ENCODE peak calls at places on chromosomes 5 and 9, in eight cellular contexts. One of them, this sample, is unnamed.

GRCh38 chr9:113578877-113579269 is 115.3 kb downstream of the RGS3 start:
- DNase-seq in AG20443: peak
- DNase-seq in C1 segment of cervical spinal cord: peak
- DNase-seq in endodermal cell: no peak
- DNase-seq in amygdala: no peak
- DNase-seq in OCI-LY7: peak
- DNase-seq in NCI-H2081: no peak
- DNase-seq in T-cell: peak
- DNase-seq in this sample: no peak

GRCh38 chr9:96331236-96331947 is 29.4 kb upstream of the HSD17B3 start:
- DNase-seq in AG20443: no peak
- DNase-seq in C1 segment of cervical spinal cord: no peak
- DNase-seq in endodermal cell: no peak
- DNase-seq in amygdala: no peak
- DNase-seq in OCI-LY7: no peak
- DNase-seq in NCI-H2081: no peak
- DNase-seq in T-cell: no peak
- DNase-seq in this sample: no peak

GRCh38 chr5:40679998-40680681 is 425 bp downstream of the PTGER4 start:
- DNase-seq in AG20443: no peak
- DNase-seq in C1 segment of cervical spinal cord: no peak
- DNase-seq in endodermal cell: peak
- DNase-seq in amygdala: no peak
- DNase-seq in OCI-LY7: no peak
- DNase-seq in NCI-H2081: no peak
- DNase-seq in T-cell: peak
- DNase-seq in this sample: no peak

GRCh38 chr9:96856363-96857286 is 2.3 kb upstream of the ZNF782 start:
- DNase-seq in AG20443: peak
- DNase-seq in C1 segment of cervical spinal cord: peak
- DNase-seq in endodermal cell: peak
- DNase-seq in amygdala: no peak
- DNase-seq in OCI-LY7: peak
- DNase-seq in NCI-H2081: peak
- DNase-seq in T-cell: peak
- DNase-seq in this sample: peak

GRCh38 chr5:60633336-60633735 is 66.6 kb downstream of the DEPDC1B start:
- DNase-seq in AG20443: peak
- DNase-seq in C1 segment of cervical spinal cord: no peak
- DNase-seq in endodermal cell: no peak
- DNase-seq in amygdala: no peak
- DNase-seq in OCI-LY7: no peak
- DNase-seq in NCI-H2081: no peak
- DNase-seq in T-cell: no peak
- DNase-seq in this sample: no peak

GRCh38 chr5:69092969-69093368 is 845 bp upstream of the SLC30A5 start:
- DNase-seq in AG20443: no peak
- DNase-seq in C1 segment of cervical spinal cord: no peak
- DNase-seq in endodermal cell: no peak
- DNase-seq in amygdala: no peak
- DNase-seq in OCI-LY7: no peak
- DNase-seq in NCI-H2081: no peak
- DNase-seq in T-cell: no peak
- DNase-seq in this sample: no peak

GRCh38 chr5:5422819-5423515 is 490 bp downstream of the ICE1 start:
- DNase-seq in AG20443: no peak
- DNase-seq in C1 segment of cervical spinal cord: no peak
- DNase-seq in endodermal cell: no peak
- DNase-seq in amygdala: no peak
- DNase-seq in OCI-LY7: peak
- DNase-seq in NCI-H2081: no peak
- DNase-seq in T-cell: no peak
- DNase-seq in this sample: peak

GRCh38 chr9:130805510-130806387 is 29.3 kb upstream of the ABL1 start:
- DNase-seq in AG20443: no peak
- DNase-seq in C1 segment of cervical spinal cord: no peak
- DNase-seq in endodermal cell: no peak
- DNase-seq in amygdala: no peak
- DNase-seq in OCI-LY7: peak
- DNase-seq in NCI-H2081: no peak
- DNase-seq in T-cell: no peak
- DNase-seq in this sample: no peak

GRCh38 chr5:139058121-139058520 is 140.0 kb downstream of the SIL1 start:
- DNase-seq in AG20443: peak
- DNase-seq in C1 segment of cervical spinal cord: no peak
- DNase-seq in endodermal cell: no peak
- DNase-seq in amygdala: no peak
- DNase-seq in OCI-LY7: no peak
- DNase-seq in NCI-H2081: no peak
- DNase-seq in T-cell: no peak
- DNase-seq in this sample: no peak

GRCh38 chr9:127175319-127175715 is 52.9 kb upstream of the ANGPTL2 start:
- DNase-seq in AG20443: no peak
- DNase-seq in C1 segment of cervical spinal cord: no peak
- DNase-seq in endodermal cell: peak
- DNase-seq in amygdala: no peak
- DNase-seq in OCI-LY7: no peak
- DNase-seq in NCI-H2081: no peak
- DNase-seq in T-cell: no peak
- DNase-seq in this sample: no peak

GRCh38 chr5:138706655-138707480 is 46.4 kb upstream of the CTNNA1 start:
- DNase-seq in AG20443: peak
- DNase-seq in C1 segment of cervical spinal cord: no peak
- DNase-seq in endodermal cell: peak
- DNase-seq in amygdala: no peak
- DNase-seq in OCI-LY7: no peak
- DNase-seq in NCI-H2081: no peak
- DNase-seq in T-cell: no peak
- DNase-seq in this sample: no peak

GRCh38 chr5:80755634-80756033 is 100.9 kb upstream of the DHFR start:
- DNase-seq in AG20443: no peak
- DNase-seq in C1 segment of cervical spinal cord: no peak
- DNase-seq in endodermal cell: no peak
- DNase-seq in amygdala: no peak
- DNase-seq in OCI-LY7: peak
- DNase-seq in NCI-H2081: no peak
- DNase-seq in T-cell: peak
- DNase-seq in this sample: no peak

GRCh38 chr5:116514521-116514920 is 60.1 kb downstream of the SEMA6A start:
- DNase-seq in AG20443: no peak
- DNase-seq in C1 segment of cervical spinal cord: no peak
- DNase-seq in endodermal cell: peak
- DNase-seq in amygdala: no peak
- DNase-seq in OCI-LY7: no peak
- DNase-seq in NCI-H2081: no peak
- DNase-seq in T-cell: no peak
- DNase-seq in this sample: no peak